ENCODE peak calls at places on chromosomes 13 and 19, in eight cellular contexts. E is CD8-positive, alpha-beta T cell; Y is AG09319; U is lower lobe of right lung; G is brain microvascular endothelial cell; A is AG04450; K is progenitor cell of endocrine pancreas; S is right lobe of liver. I is an unnamed sample.

GRCh38 chr19:1343026-1343425 is 40.7 kb upstream of the NDUFS7 start:
- DNase-seq in E (no peak), Y (no peak), U (no peak), G (no peak), A (no peak), K (no peak), S (no peak), I (no peak)

GRCh38 chr19:45340232-45340898 is at the start of gene KLC3:
- DNase-seq in E (peak; percentile 29), Y (no peak), U (peak; percentile 59), G (no peak), A (no peak), K (peak; percentile 57), S (no peak), I (no peak)

GRCh38 chr19:4278460-4278901 is 585 bp upstream of the SHD start:
- DNase-seq in E (no peak), Y (no peak), U (no peak), G (no peak), A (no peak), K (no peak), S (no peak), I (no peak)

GRCh38 chr13:84567848-84568247 is 685.6 kb upstream of the SLITRK1 start:
- DNase-seq in E (no peak), Y (no peak), U (no peak), G (no peak), A (no peak), K (no peak), S (no peak), I (no peak)

GRCh38 chr13:95494082-95494681 is 58.3 kb upstream of the CLDN10 start:
- DNase-seq in E (no peak), Y (peak; percentile 27), U (no peak), G (peak; percentile 59), A (peak; percentile 29), K (no peak), S (no peak), I (no peak)

GRCh38 chr13:42369071-42369795 is 97.3 kb downstream of the AKAP11 start:
- DNase-seq in E (no peak), Y (no peak), U (no peak), G (no peak), A (no peak), K (no peak), S (no peak), I (no peak)

GRCh38 chr19:5452594-5453565 is 2.3 kb upstream of the ZNRF4 start:
- DNase-seq in E (no peak), Y (no peak), U (no peak), G (peak; percentile 26), A (no peak), K (no peak), S (no peak), I (no peak)

GRCh38 chr13:111937763-111938375 is 129.1 kb upstream of the SOX1 start:
- DNase-seq in E (no peak), Y (no peak), U (no peak), G (no peak), A (no peak), K (no peak), S (no peak), I (peak; percentile 36)

GRCh38 chr19:13095393-13095784 is 7.3 kb downstream of the LYL1 start:
- DNase-seq in E (peak; percentile 26), Y (no peak), U (no peak), G (no peak), A (no peak), K (no peak), S (peak; percentile 53), I (no peak)

GRCh38 chr13:45807520-45808099 is 43.9 kb downstream of the SIAH3 start:
- DNase-seq in E (no peak), Y (no peak), U (no peak), G (peak; percentile 44), A (no peak), K (no peak), S (no peak), I (no peak)

GRCh38 chr13:28819046-28819747 is 942 bp upstream of the MTUS2 start:
- DNase-seq in E (no peak), Y (no peak), U (no peak), G (no peak), A (no peak), K (no peak), S (no peak), I (no peak)

GRCh38 chr13:46598140-46598819 is 45.3 kb downstream of the LRCH1 start:
- DNase-seq in E (no peak), Y (no peak), U (no peak), G (no peak), A (no peak), K (no peak), S (no peak), I (no peak)

GRCh38 chr19:54035215-54036178 is 28.2 kb downstream of the VSTM1 start:
- DNase-seq in E (no peak), Y (peak; percentile 70), U (no peak), G (peak; percentile 78), A (peak; percentile 50), K (no peak), S (no peak), I (no peak)

GRCh38 chr19:54029930-54030490 is 33.7 kb downstream of the VSTM1 start:
- DNase-seq in E (peak; percentile 55), Y (peak; percentile 27), U (peak; percentile 61), G (peak; percentile 64), A (no peak), K (peak; percentile 35), S (peak; percentile 53), I (peak; percentile 53)

GRCh38 chr19:54026656-54027055 is 35.2 kb downstream of the CACNG6 start:
- DNase-seq in E (no peak), Y (no peak), U (no peak), G (no peak), A (no peak), K (no peak), S (no peak), I (no peak)

DNA sequence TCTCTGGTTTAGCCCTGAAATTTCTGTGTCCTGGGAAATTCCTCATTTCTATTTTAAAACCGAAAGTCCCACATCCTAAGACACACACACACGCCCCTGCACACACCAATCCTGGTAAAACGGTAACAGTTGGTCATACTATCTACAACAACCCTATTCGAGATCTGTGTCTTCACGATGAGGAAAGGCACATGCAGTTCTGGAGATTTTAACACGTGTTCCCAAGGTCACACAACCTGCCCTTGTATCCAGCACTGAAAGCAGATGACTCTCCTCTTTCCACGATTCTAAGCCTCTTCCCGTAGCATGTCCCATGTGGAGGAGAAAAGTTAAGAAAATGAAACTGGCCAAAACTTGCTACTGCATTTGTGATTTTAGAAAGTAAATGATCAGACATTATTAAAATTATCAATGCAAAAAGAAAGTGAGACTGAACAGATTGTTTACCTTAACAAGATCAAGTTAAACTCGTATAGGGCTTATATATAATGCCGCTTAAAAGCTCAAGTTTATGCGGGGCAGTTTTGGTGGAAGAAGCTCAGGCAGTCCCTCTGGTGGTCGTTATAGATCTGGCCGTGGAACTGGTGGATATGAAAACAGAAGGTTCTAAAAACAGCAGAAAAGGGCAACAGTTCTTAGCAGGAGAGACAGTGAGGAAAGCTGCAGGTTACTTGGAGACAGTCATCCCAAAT is 32.7 kb downstream of the VSTM1 start:
- DNase-seq in E (no peak), Y (no peak), U (no peak), G (no peak), A (no peak), K (no peak), S (no peak), I (no peak)
- TF ChIP-seq CTCF in E (no peak), Y (peak; percentile 61), U (peak; percentile 26), G (peak; percentile 75), A (peak; percentile 74), K (peak; percentile 45), S (peak; percentile 11), I (peak; percentile 40)

GRCh38 chr13:59178344-59178743 is 985.4 kb downstream of the DIAPH3 start:
- DNase-seq in E (no peak), Y (no peak), U (no peak), G (peak; percentile 4), A (no peak), K (no peak), S (no peak), I (no peak)
- TF ChIP-seq CTCF in E (no peak), Y (peak; percentile 22), U (no peak), G (peak; percentile 68), A (peak; percentile 54), K (no peak), S (no peak), I (no peak)

GRCh38 chr19:56746367-56746766 is 74.8 kb upstream of the ZNF835 start:
- DNase-seq in E (no peak), Y (no peak), U (no peak), G (no peak), A (no peak), K (no peak), S (no peak), I (no peak)

GRCh38 chr19:56751078-56751489 is 79.5 kb upstream of the ZNF835 start:
- DNase-seq in E (no peak), Y (no peak), U (no peak), G (no peak), A (no peak), K (no peak), S (no peak), I (no peak)

GRCh38 chr19:56750658-56751057 is 79.1 kb upstream of the ZNF835 start:
- DNase-seq in E (no peak), Y (no peak), U (no peak), G (no peak), A (no peak), K (no peak), S (no peak), I (no peak)

DNA sequence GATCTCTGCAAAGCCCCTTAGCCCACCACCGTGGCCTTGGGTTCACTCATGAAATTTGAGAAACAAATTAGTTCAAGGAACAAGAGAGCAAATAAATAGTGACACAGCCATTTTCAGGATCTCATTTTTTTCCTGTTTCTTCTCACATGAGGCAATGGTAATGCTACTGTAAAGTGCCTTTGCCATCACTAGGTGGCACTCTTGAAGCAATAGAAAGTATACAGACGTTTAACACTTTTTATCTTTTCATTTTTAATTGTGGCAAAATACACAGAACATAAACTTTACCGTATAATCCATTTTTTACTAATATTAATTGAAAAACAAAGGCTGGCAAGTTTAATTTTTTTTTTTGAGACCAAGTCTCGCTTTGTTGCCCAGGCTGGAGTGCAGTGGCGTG is 76.9 kb upstream of the ZNF835 start:
- DNase-seq in E (no peak), Y (no peak), U (no peak), G (peak; percentile 7), A (no peak), K (no peak), S (no peak), I (no peak)
- TF ChIP-seq CTCF in E (no peak), Y (no peak), U (peak; percentile 49), G (no peak), A (no peak), K (no peak), S (peak; percentile 58), I (no peak)

DNA sequence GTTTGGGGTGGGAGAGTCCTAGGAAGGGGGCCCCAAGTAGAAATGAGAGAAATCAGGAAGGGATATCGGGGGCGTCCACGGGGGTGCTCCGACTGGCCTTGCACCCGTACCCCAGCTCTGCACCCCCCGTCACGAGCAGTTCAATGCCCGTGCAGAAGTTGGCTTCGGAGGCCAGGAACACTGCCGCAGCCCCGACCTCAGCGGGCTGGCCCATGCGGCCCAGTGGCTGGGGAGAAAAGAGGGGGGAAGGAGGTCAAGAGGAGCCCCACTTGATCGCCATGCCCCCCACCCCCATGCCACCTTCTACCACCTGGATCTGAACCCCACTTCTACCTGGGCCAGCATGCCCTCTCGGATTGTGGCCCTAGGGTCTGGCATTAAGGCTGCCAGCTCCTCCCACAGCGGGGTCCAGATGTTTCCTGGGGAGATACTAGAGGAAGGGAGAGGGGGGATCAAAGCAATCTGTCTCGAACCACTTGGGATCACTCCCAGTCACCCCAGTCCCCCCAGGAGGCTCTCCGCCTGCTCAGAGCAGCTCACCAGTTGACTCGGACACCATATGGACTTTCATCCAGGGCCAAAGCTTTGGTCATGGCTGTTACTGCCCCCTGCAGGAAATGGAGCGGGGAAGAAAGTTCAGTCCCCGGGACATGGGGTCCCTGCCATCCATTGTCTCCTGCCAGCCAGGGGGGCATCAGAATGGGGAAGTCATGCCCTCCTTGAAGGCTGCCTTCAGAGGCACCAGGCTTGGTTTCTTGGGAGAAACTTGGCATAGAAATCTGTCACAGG is 2.5 kb upstream of the BCAT2 start:
- DNase-seq in E (no peak), Y (no peak), U (no peak), G (no peak), A (no peak), K (no peak), S (peak; percentile 57), I (no peak)
- TF ChIP-seq CTCF in E (no peak), Y (no peak), U (no peak), G (peak; percentile 37), A (peak; percentile 24), K (peak; percentile 35), S (peak; percentile 7), I (no peak)

I was measured in mesothelial cell of epicardium.